ENCODE peak calls at places on chromosome 4, in ten cellular contexts. W is OCI-LY7; H is kidney epithelial cell; V is heart left ventricle; B is CD8-positive, alpha-beta memory T cell; J is foreskin fibroblast; S is GM23248; Z is AG04449; R is fibroblast of the aortic adventitia; P is fibroblast of lung. L is an unnamed sample.

GRCh38 chr4:24702266-24702665 is 93.1 kb upstream of the SOD3 start:
- DNase-seq in H (no peak), S (no peak), J (no peak), R (no peak), B (no peak), V (no peak), Z (no peak), W (no peak), P (no peak), L (no peak)

GRCh38 chr4:140243345-140243753 is 89.4 kb upstream of the MAML3 start:
- DNase-seq in B (peak), Z (no peak), W (peak), S (no peak), H (no peak), V (no peak), P (no peak), J (no peak), R (no peak), L (no peak)

GRCh38 chr4:49032440-49033161 is 46.5 kb downstream of the CWH43 start:
- DNase-seq in V (no peak), J (peak), Z (no peak), P (no peak), R (peak), B (no peak), S (peak), H (no peak), W (peak), L (peak)

GRCh38 chr4:118265312-118266144 is 87.3 kb downstream of the PRSS12 start:
- DNase-seq in S (peak), J (peak), H (no peak), W (no peak), R (peak), Z (no peak), P (peak), B (peak), V (no peak), L (peak)

GRCh38 chr4:8577046-8577445 is 3.1 kb upstream of the GPR78 start:
- DNase-seq in V (no peak), W (no peak), Z (no peak), J (no peak), R (no peak), S (no peak), B (no peak), H (no peak), P (no peak), L (no peak)

GRCh38 chr4:26736621-26737020 is 124.0 kb upstream of the STIM2 start:
- DNase-seq in S (peak), R (no peak), J (peak), P (peak), H (no peak), W (no peak), V (no peak), B (no peak), Z (no peak), L (no peak)

GRCh38 chr4:35124116-35124515 is 1120.2 kb downstream of the ARAP2 start:
- DNase-seq in S (no peak), P (peak), J (peak), R (no peak), V (no peak), Z (no peak), H (no peak), B (no peak), W (no peak), L (no peak)

GRCh38 chr4:168634276-168634802 is 137.5 kb downstream of the PALLD start:
- DNase-seq in W (no peak), H (peak), B (no peak), Z (peak), S (peak), P (peak), V (no peak), J (peak), R (peak), L (peak)

GRCh38 chr4:139454111-139454600 is at the start of gene RAB33B:
- DNase-seq in P (peak), J (no peak), W (peak), R (peak), Z (peak), B (no peak), S (peak), V (no peak), H (no peak), L (peak)

GRCh38 chr4:29571322-29571721 is 1148.8 kb upstream of the PCDH7 start:
- DNase-seq in Z (no peak), B (no peak), S (no peak), P (no peak), J (no peak), H (no peak), V (no peak), W (no peak), R (no peak), L (no peak)

GRCh38 chr4:155811171-155811570 is 52.4 kb downstream of the GUCY1B1 start:
- DNase-seq in P (peak), H (no peak), S (no peak), V (no peak), Z (no peak), W (no peak), B (no peak), J (no peak), R (peak), L (no peak)

GRCh38 chr4:1012031-1012739 is 759 bp downstream of the FGFRL1 start:
- DNase-seq in V (peak), H (no peak), J (peak), Z (no peak), P (peak), W (peak), S (peak), R (no peak), B (peak), L (no peak)

GRCh38 chr4:157818946-157819692 is 353.7 kb downstream of the GASK1B start:
- DNase-seq in R (no peak), S (no peak), W (no peak), B (no peak), J (no peak), P (no peak), Z (no peak), V (no peak), H (no peak), L (no peak)

GRCh38 chr4:82201303-82201702 is 172.5 kb downstream of the HNRNPD start:
- DNase-seq in V (no peak), S (peak), J (no peak), R (peak), P (peak), H (peak), W (no peak), B (no peak), Z (no peak), L (peak)

GRCh38 chr4:151004222-151004621 is 10.9 kb downstream of the LRBA start:
- DNase-seq in R (peak), B (no peak), Z (no peak), W (no peak), H (no peak), J (peak), V (no peak), S (peak), P (peak), L (peak)

GRCh38 chr4:122577808-122578781 is 42.8 kb downstream of the IL21 start:
- DNase-seq in J (peak), R (peak), S (peak), V (no peak), Z (peak), P (peak), B (peak), H (no peak), W (peak), L (peak)

GRCh38 chr4:186587416-186588018 is 32.1 kb upstream of the MTNR1A start:
- DNase-seq in B (peak), V (peak), S (peak), P (peak), R (peak), J (peak), Z (no peak), H (no peak), W (peak), L (peak)

GRCh38 chr4:170083546-170083945 is 6.2 kb downstream of the AADAT start:
- DNase-seq in R (no peak), J (no peak), H (no peak), B (no peak), W (no peak), V (no peak), Z (no peak), S (no peak), P (no peak), L (no peak)

GRCh38 chr4:187565416-187565815 is 430.2 kb upstream of the ZFP42 start:
- DNase-seq in V (no peak), Z (no peak), S (no peak), R (no peak), H (no peak), P (no peak), J (no peak), W (no peak), B (no peak), L (no peak)

GRCh38 chr4:54015421-54016065 is 48.9 kb downstream of the CHIC2 start:
- DNase-seq in S (no peak), B (no peak), V (no peak), P (no peak), R (no peak), Z (no peak), J (no peak), H (no peak), W (peak), L (no peak)

GRCh38 chr4:16158504-16158852 is 67.8 kb downstream of the TAPT1 start:
- DNase-seq in W (no peak), R (no peak), B (no peak), S (no peak), P (no peak), H (no peak), Z (no peak), J (peak), V (no peak), L (no peak)

GRCh38 chr4:98481167-98481566 is 177.2 kb downstream of the TSPAN5 start:
- DNase-seq in B (no peak), H (no peak), J (peak), R (no peak), Z (no peak), W (no peak), V (no peak), P (peak), S (no peak), L (no peak)

GRCh38 chr4:168751263-168752225 is 254.7 kb downstream of the PALLD start:
- DNase-seq in Z (no peak), H (no peak), J (peak), P (peak), V (no peak), W (no peak), S (peak), B (no peak), R (peak), L (peak)

GRCh38 chr4:145719752-145720624 is 40.0 kb downstream of the C4orf51 start:
- DNase-seq in J (no peak), R (no peak), Z (no peak), W (no peak), B (peak), V (no peak), H (no peak), S (no peak), P (no peak), L (no peak)

GRCh38 chr4:67933755-67934154 is 29.5 kb downstream of the TMPRSS11A start:
- DNase-seq in J (no peak), V (no peak), H (no peak), P (peak), B (no peak), S (peak), R (peak), W (no peak), Z (no peak), L (peak)

GRCh38 chr4:130825283-130825682 is 1729.3 kb downstream of the C4orf33 start:
- DNase-seq in H (no peak), P (peak), W (no peak), Z (no peak), B (no peak), S (no peak), V (no peak), R (peak), J (peak), L (no peak)

GRCh38 chr4:165131247-165131832 is 18.7 kb upstream of the TMEM192 start:
- DNase-seq in P (peak), W (peak), S (peak), V (no peak), B (peak), R (peak), H (no peak), J (peak), Z (no peak), L (peak)

GRCh38 chr4:5852806-5853205 is 40.1 kb downstream of the CRMP1 start:
- DNase-seq in B (no peak), Z (no peak), S (no peak), P (no peak), J (no peak), W (no peak), H (no peak), R (no peak), V (no peak), L (no peak)

GRCh38 chr4:184536070-184536880 is 61.9 kb upstream of the IRF2 start:
- DNase-seq in P (peak), Z (no peak), V (no peak), H (no peak), S (peak), W (no peak), R (no peak), B (no peak), J (peak), L (no peak)

GRCh38 chr4:188154668-188155423 is 15.6 kb downstream of the TRIML1 start:
- DNase-seq in R (no peak), V (no peak), Z (no peak), J (no peak), H (no peak), S (no peak), B (no peak), W (no peak), P (no peak), L (no peak)

GRCh38 chr4:126807132-126807531 is 825.6 kb upstream of the INTU start:
- DNase-seq in R (no peak), S (peak), W (no peak), H (no peak), Z (no peak), B (no peak), P (no peak), J (peak), V (no peak), L (no peak)
- H3K4me3 ChIP-seq in R (no peak), S (no peak), W (no peak), H (no peak), Z (no peak), B (no peak), P (no peak), J (no peak), V (no peak), L (no peak)

GRCh38 chr4:137212601-137213000 is 319.7 kb downstream of the PCDH18 start:
- DNase-seq in H (no peak), J (no peak), V (no peak), P (no peak), B (no peak), W (no peak), R (no peak), Z (no peak), S (no peak), L (no peak)
- H3K4me3 ChIP-seq in H (no peak), J (no peak), V (no peak), P (no peak), B (no peak), W (no peak), R (no peak), Z (no peak), S (no peak), L (no peak)

GRCh38 chr4:94489075-94489474 is 37.3 kb downstream of the PDLIM5 start:
- DNase-seq in Z (no peak), S (no peak), B (no peak), V (no peak), J (no peak), W (no peak), P (no peak), R (no peak), H (no peak), L (no peak)
- H3K4me3 ChIP-seq in Z (no peak), S (no peak), B (no peak), V (no peak), J (no peak), W (no peak), P (no peak), R (no peak), H (no peak), L (no peak)

GRCh38 chr4:41196633-41197332 is 17.6 kb downstream of the APBB2 start:
- DNase-seq in R (no peak), V (no peak), H (no peak), J (peak), Z (no peak), P (peak), S (peak), B (no peak), W (no peak), L (no peak)
- H3K4me3 ChIP-seq in R (no peak), V (no peak), H (no peak), J (no peak), Z (no peak), P (no peak), S (peak), B (no peak), W (no peak), L (no peak)

GRCh38 chr4:64464581-64464980 is 55.3 kb upstream of the TECRL start:
- DNase-seq in B (no peak), R (no peak), P (no peak), H (no peak), V (no peak), J (no peak), W (no peak), S (no peak), Z (no peak), L (no peak)
- H3K4me3 ChIP-seq in B (no peak), R (no peak), P (no peak), H (no peak), V (no peak), J (no peak), W (no peak), S (no peak), Z (no peak), L (no peak)

GRCh38 chr4:153428816-153429592 is 37.2 kb upstream of the TMEM131L start:
- DNase-seq in J (no peak), B (peak), V (no peak), H (no peak), P (peak), W (peak), R (no peak), Z (no peak), S (no peak), L (no peak)

GRCh38 chr4:153433753-153434105 is 32.4 kb upstream of the TMEM131L start:
- DNase-seq in V (no peak), H (no peak), Z (no peak), B (no peak), R (no peak), J (no peak), P (no peak), S (no peak), W (no peak), L (no peak)

GRCh38 chr4:153432971-153433752 is 33.0 kb upstream of the TMEM131L start:
- DNase-seq in R (peak), H (no peak), P (peak), Z (no peak), J (peak), V (peak), S (peak), W (peak), B (peak), L (peak)

GRCh38 chr4:153438916-153439756 is 27.0 kb upstream of the TMEM131L start:
- DNase-seq in S (no peak), J (no peak), B (peak), H (no peak), V (no peak), Z (no peak), P (no peak), W (peak), R (no peak), L (no peak)

DNA sequence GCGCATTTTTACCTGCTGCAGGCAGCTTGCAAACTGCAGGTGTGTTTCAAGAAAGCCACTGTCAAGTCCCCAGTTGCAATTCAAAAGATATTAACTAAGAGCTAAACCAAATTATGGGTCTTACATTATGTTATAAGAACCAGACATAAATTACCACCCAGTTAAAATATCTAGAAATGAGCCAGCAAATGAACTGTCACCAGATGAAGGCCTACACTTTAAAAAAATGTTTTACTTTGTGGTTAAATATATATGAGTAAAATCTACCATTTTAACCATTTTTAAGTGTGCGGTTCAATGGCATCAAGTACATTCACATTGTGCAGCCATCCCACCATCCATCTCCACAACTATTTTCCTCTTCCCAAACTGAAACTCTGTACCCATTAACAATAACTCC is 32.0 kb upstream of the TMEM131L start:
- DNase-seq in Z (no peak), P (no peak), B (no peak), R (no peak), W (peak), V (no peak), H (no peak), J (no peak), S (no peak), L (no peak)
- H3K4me3 ChIP-seq in Z (no peak), P (no peak), B (no peak), R (no peak), W (peak), V (no peak), H (no peak), J (no peak), S (no peak), L (no peak)

DNA sequence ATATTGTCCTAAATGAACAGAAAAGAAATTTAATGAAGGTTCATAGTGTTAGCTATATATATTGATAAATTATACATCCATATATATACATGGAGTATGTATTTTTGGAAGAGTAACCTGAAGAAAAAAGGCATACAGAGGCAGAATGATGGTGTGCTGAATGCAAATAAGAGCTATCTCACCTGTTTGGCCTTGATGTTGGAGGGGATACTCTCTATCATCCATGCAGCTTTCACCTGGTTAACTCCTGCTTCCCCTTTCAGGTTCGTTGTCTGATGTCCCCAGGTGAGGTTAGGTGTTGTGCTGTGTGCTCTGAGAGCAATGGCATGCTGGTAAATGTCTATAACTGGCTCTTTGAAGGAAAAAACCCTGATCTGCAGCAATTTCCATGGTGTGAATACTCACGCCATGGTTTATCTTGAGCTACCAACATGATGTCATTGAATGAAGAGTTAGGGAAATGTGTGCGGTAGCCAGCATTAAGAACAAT is 31.8 kb upstream of the SPP1 start:
- DNase-seq in V (no peak), H (no peak), J (no peak), P (no peak), S (no peak), B (no peak), W (no peak), Z (no peak), R (no peak), L (no peak)
- H3K4me3 ChIP-seq in V (no peak), H (no peak), J (no peak), P (no peak), S (no peak), B (no peak), W (no peak), Z (no peak), R (no peak), L (no peak)

DNA sequence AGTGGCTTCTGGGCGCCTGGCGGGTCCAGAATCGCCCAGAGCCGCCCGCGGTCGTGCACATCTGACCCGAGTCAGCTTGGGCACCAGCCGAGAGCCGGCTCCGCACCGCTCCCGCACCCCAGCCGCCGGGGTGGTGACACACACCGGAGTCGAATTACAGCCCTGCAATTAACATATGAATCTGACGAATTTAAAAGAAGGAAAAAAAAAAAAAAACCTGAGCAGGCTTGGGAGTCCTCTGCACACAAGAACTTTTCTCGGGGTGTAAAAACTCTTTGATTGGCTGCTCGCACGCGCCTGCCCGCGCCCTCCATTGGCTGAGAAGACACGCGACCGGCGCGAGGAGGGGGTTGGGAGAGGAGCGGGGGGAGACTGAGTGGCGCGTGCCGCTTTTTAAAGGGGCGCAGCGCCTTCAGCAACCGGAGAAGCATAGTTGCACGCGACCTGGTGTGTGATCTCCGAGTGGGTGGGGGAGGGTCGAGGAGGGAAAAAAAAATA is at the start of gene ATOH1:
- DNase-seq in Z (no peak), S (peak), V (peak), W (no peak), B (no peak), H (no peak), J (peak), P (peak), R (no peak), L (no peak)
- H3K4me3 ChIP-seq in Z (no peak), S (peak), V (peak), W (no peak), B (no peak), H (peak), J (peak), P (peak), R (peak), L (peak)